ENCODE peak calls at places on chromosomes 2 and 18, in nine cellular contexts. S, U, Q, X, F, V, N, K and J are unnamed samples.
A peak's percentile ranks its signal among the peaks of the same experiment; 100 is the strongest.

GRCh38 chr18:79965119-79965902 is 868 bp downstream of the HSBP1L1 start:
- DNase-seq in F (no peak), K (no peak), S (no peak), U (no peak), Q (no peak), V (peak; percentile 74), X (peak; percentile 91), N (no peak), J (peak; percentile 93)

GRCh38 chr2:205675861-205676516 is 6.3 kb upstream of the NRP2 start:
- DNase-seq in F (peak; percentile 20), U (peak; percentile 37), Q (no peak), V (peak; percentile 80), X (peak; percentile 85), S (no peak), N (peak; percentile 82), K (peak; percentile 51), J (peak; percentile 89)

GRCh38 chr2:106095478-106096392 is 98.4 kb downstream of the UXS1 start:
- DNase-seq in F (no peak), N (no peak), S (no peak), X (no peak), V (no peak), K (no peak), U (no peak), Q (peak; percentile 75), J (no peak)

GRCh38 chr18:8966819-8967218 is 135.7 kb upstream of the NDUFV2 start:
- DNase-seq in F (no peak), K (no peak), U (no peak), N (no peak), S (no peak), V (no peak), Q (no peak), X (no peak), J (no peak)

GRCh38 chr2:230268606-230269222 is 43.2 kb downstream of the SP140 start:
- DNase-seq in N (peak; percentile 5), V (no peak), F (no peak), U (no peak), X (peak; percentile 1), Q (no peak), S (no peak), K (no peak), J (no peak)

GRCh38 chr18:79518028-79518682 is 122.4 kb downstream of the NFATC1 start:
- DNase-seq in N (no peak), Q (no peak), F (no peak), U (peak; percentile 1), V (no peak), K (no peak), S (peak; percentile 35), X (no peak), J (peak; percentile 54)

GRCh38 chr2:20852670-20853069 is 29.8 kb upstream of the LDAH start:
- DNase-seq in X (no peak), S (no peak), F (no peak), K (no peak), V (no peak), N (no peak), Q (no peak), U (no peak), J (no peak)

GRCh38 chr2:234495076-234495800 is 1.6 kb downstream of the ARL4C start:
- DNase-seq in X (peak; percentile 44), V (peak; percentile 54), K (no peak), N (no peak), U (no peak), F (no peak), S (no peak), Q (no peak), J (peak; percentile 91)

GRCh38 chr2:2831656-2832055 is 500.6 kb upstream of the MYT1L start:
- DNase-seq in S (no peak), F (no peak), K (no peak), X (no peak), U (no peak), Q (no peak), N (no peak), V (no peak), J (no peak)

GRCh38 chr18:79680100-79680879 is 687 bp downstream of the CTDP1 start:
- DNase-seq in S (no peak), Q (peak; percentile 10), F (no peak), X (peak; percentile 52), U (peak; percentile 39), N (no peak), V (peak; percentile 49), K (no peak), J (peak; percentile 92)

GRCh38 chr2:73172963-73173362 is 29.4 kb upstream of the NOTO start:
- DNase-seq in Q (no peak), S (no peak), N (no peak), U (no peak), X (peak; percentile 69), F (no peak), V (peak; percentile 17), K (peak; percentile 34), J (no peak)

GRCh38 chr2:112626604-112627059 is 19.1 kb upstream of the SLC20A1 start:
- DNase-seq in S (no peak), V (peak; percentile 69), U (peak; percentile 65), Q (peak; percentile 30), K (peak; percentile 73), N (peak; percentile 86), F (peak; percentile 71), X (peak; percentile 68), J (no peak)

GRCh38 chr2:20211420-20211819 is 13.5 kb downstream of the SDC1 start:
- DNase-seq in X (no peak), N (no peak), K (no peak), V (no peak), U (no peak), Q (no peak), F (no peak), S (no peak), J (no peak)

GRCh38 chr2:121266543-121267106 is 18.4 kb downstream of the TFCP2L1 start:
- DNase-seq in Q (no peak), S (peak; percentile 14), N (no peak), X (no peak), F (no peak), V (no peak), K (no peak), U (no peak), J (no peak)

GRCh38 chr2:1773883-1774282 is 29.6 kb upstream of the PXDN start:
- DNase-seq in F (no peak), V (no peak), X (no peak), K (no peak), S (no peak), N (no peak), Q (no peak), U (no peak), J (peak; percentile 49)

GRCh38 chr2:86017901-86018896 is 87.5 kb downstream of the POLR1A start:
- DNase-seq in K (no peak), S (peak; percentile 61), F (no peak), N (no peak), X (peak; percentile 47), V (no peak), U (no peak), Q (no peak), J (no peak)

GRCh38 chr18:2302628-2303516 is 268.4 kb downstream of the METTL4 start:
- DNase-seq in N (no peak), Q (no peak), U (no peak), S (no peak), X (no peak), K (no peak), V (peak; percentile 18), F (no peak), J (no peak)

GRCh38 chr2:207502799-207503198 is 27.0 kb upstream of the CREB1 start:
- DNase-seq in V (no peak), K (no peak), N (peak; percentile 31), S (no peak), X (no peak), F (no peak), U (no peak), Q (no peak), J (no peak)

GRCh38 chr18:4453712-4454547 is 1.2 kb downstream of the DLGAP1 start:
- DNase-seq in F (peak; percentile 10), Q (no peak), N (no peak), K (peak; percentile 53), X (no peak), V (no peak), U (peak; percentile 40), S (no peak), J (peak; percentile 62)

GRCh38 chr2:58930541-58930940 is 689.4 kb upstream of the FANCL start:
- DNase-seq in Q (no peak), U (no peak), K (no peak), V (no peak), N (no peak), F (no peak), X (peak; percentile 2), S (no peak), J (no peak)

GRCh38 chr2:56179931-56180330 is 3.9 kb upstream of the CCDC85A start:
- DNase-seq in N (no peak), U (no peak), F (no peak), Q (no peak), X (no peak), K (no peak), S (no peak), V (no peak), J (no peak)

GRCh38 chr18:56329536-56329935 is 308.9 kb downstream of the TXNL1 start:
- DNase-seq in K (no peak), V (no peak), S (no peak), X (no peak), N (no peak), U (no peak), Q (no peak), F (no peak), J (no peak)

GRCh38 chr2:12288048-12288447 is 428.7 kb upstream of the TRIB2 start:
- DNase-seq in N (no peak), F (no peak), S (no peak), Q (no peak), K (no peak), X (no peak), V (no peak), U (no peak), J (no peak)

GRCh38 chr2:57160976-57161375 is 885.6 kb upstream of the VRK2 start:
- DNase-seq in S (no peak), F (no peak), N (no peak), X (no peak), K (no peak), V (no peak), Q (no peak), U (no peak), J (no peak)